ENCODE peak calls at places on chromosomes 6 and 20, in four cellular contexts. One of them, this sample, is unnamed.

GRCh38 chr6:89387516-89388222 is 24.4 kb downstream of the RRAGD start:
- DNase-seq in endothelial cell: no peak
- DNase-seq in fibroblast of mammary gland: peak
- DNase-seq in aorta: no peak
- DNase-seq in this sample: no peak

GRCh38 chr6:22651731-22652130 is 82.4 kb downstream of the HDGFL1 start:
- DNase-seq in endothelial cell: no peak
- DNase-seq in fibroblast of mammary gland: no peak
- DNase-seq in aorta: no peak
- DNase-seq in this sample: no peak

GRCh38 chr20:10357974-10358373 is 76.0 kb downstream of the MKKS start:
- DNase-seq in endothelial cell: no peak
- DNase-seq in aorta: no peak
- DNase-seq in fibroblast of mammary gland: peak
- DNase-seq in this sample: no peak

GRCh38 chr20:6636209-6637159 is 131.0 kb upstream of the BMP2 start:
- DNase-seq in endothelial cell: peak
- DNase-seq in aorta: no peak
- DNase-seq in fibroblast of mammary gland: peak
- DNase-seq in this sample: no peak

GRCh38 chr20:6055161-6055783 is 1.4 kb upstream of the LRRN4 start:
- DNase-seq in aorta: no peak
- DNase-seq in fibroblast of mammary gland: no peak
- DNase-seq in endothelial cell: no peak
- DNase-seq in this sample: no peak

GRCh38 chr20:60132827-60133549 is 174.8 kb downstream of the CDH26 start:
- DNase-seq in aorta: no peak
- DNase-seq in endothelial cell: no peak
- DNase-seq in fibroblast of mammary gland: peak
- DNase-seq in this sample: no peak

GRCh38 chr6:105793132-105793531 is 293.0 kb upstream of the PRDM1 start:
- DNase-seq in fibroblast of mammary gland: no peak
- DNase-seq in aorta: no peak
- DNase-seq in endothelial cell: no peak
- DNase-seq in this sample: no peak

GRCh38 chr6:158438201-158438600 is 121.7 kb upstream of the TMEM181 start:
- DNase-seq in fibroblast of mammary gland: no peak
- DNase-seq in endothelial cell: no peak
- DNase-seq in aorta: no peak
- DNase-seq in this sample: no peak

GRCh38 chr20:60085551-60086132 is 127.4 kb downstream of the CDH26 start:
- DNase-seq in aorta: no peak
- DNase-seq in endothelial cell: no peak
- DNase-seq in fibroblast of mammary gland: no peak
- DNase-seq in this sample: no peak

GRCh38 chr20:50728981-50729874 is 2.2 kb upstream of the PARD6B start:
- DNase-seq in fibroblast of mammary gland: peak
- DNase-seq in endothelial cell: no peak
- DNase-seq in aorta: no peak
- DNase-seq in this sample: no peak

GRCh38 chr6:32941412-32941784 is 570 bp upstream of the HLA-DMB start:
- DNase-seq in aorta: no peak
- DNase-seq in endothelial cell: no peak
- DNase-seq in fibroblast of mammary gland: no peak
- DNase-seq in this sample: no peak

GRCh38 chr6:124670801-124671200 is 291.4 kb upstream of the RNF217 start:
- DNase-seq in aorta: no peak
- DNase-seq in endothelial cell: no peak
- DNase-seq in fibroblast of mammary gland: no peak
- DNase-seq in this sample: no peak

This sample was measured in chondrocyte.